ENCODE peak calls at places on chromosome 13, in seven cellular contexts. One of them, this sample, is unnamed.

GRCh38 chr13:90205081-90205480 is 1142.4 kb upstream of the MIR17HG start:
- DNase-seq in tibial nerve: no peak
- DNase-seq in head of caudate nucleus: no peak
- DNase-seq in activated naive CD8-positive, alpha-beta T cell treated with anti-CD3 and anti-CD28 coated beads, Interleukin-2, amount 50 U/mL, for 24 hours: no peak
- DNase-seq in dermis microvascular lymphatic vessel endothelial cell: no peak
- DNase-seq in ascending aorta: no peak
- DNase-seq in right lobe of liver: no peak
- DNase-seq in this sample: no peak

GRCh38 chr13:23739597-23739996 is 149.6 kb downstream of the MIPEP start:
- DNase-seq in tibial nerve: no peak
- DNase-seq in head of caudate nucleus: no peak
- DNase-seq in activated naive CD8-positive, alpha-beta T cell treated with anti-CD3 and anti-CD28 coated beads, Interleukin-2, amount 50 U/mL, for 24 hours: no peak
- DNase-seq in dermis microvascular lymphatic vessel endothelial cell: no peak
- DNase-seq in ascending aorta: no peak
- DNase-seq in right lobe of liver: no peak
- DNase-seq in this sample: no peak

GRCh38 chr13:114067886-114068722 is 64.3 kb downstream of the RASA3 start:
- DNase-seq in tibial nerve: peak
- DNase-seq in head of caudate nucleus: no peak
- DNase-seq in activated naive CD8-positive, alpha-beta T cell treated with anti-CD3 and anti-CD28 coated beads, Interleukin-2, amount 50 U/mL, for 24 hours: peak
- DNase-seq in dermis microvascular lymphatic vessel endothelial cell: no peak
- DNase-seq in ascending aorta: no peak
- DNase-seq in right lobe of liver: peak
- DNase-seq in this sample: peak

GRCh38 chr13:59787679-59788078 is 376.0 kb downstream of the DIAPH3 start:
- DNase-seq in tibial nerve: no peak
- DNase-seq in head of caudate nucleus: no peak
- DNase-seq in activated naive CD8-positive, alpha-beta T cell treated with anti-CD3 and anti-CD28 coated beads, Interleukin-2, amount 50 U/mL, for 24 hours: no peak
- DNase-seq in dermis microvascular lymphatic vessel endothelial cell: no peak
- DNase-seq in ascending aorta: no peak
- DNase-seq in right lobe of liver: no peak
- DNase-seq in this sample: no peak

GRCh38 chr13:32175307-32175706 is 139.9 kb downstream of the ZAR1L start:
- DNase-seq in tibial nerve: no peak
- DNase-seq in head of caudate nucleus: peak
- DNase-seq in activated naive CD8-positive, alpha-beta T cell treated with anti-CD3 and anti-CD28 coated beads, Interleukin-2, amount 50 U/mL, for 24 hours: no peak
- DNase-seq in dermis microvascular lymphatic vessel endothelial cell: no peak
- DNase-seq in ascending aorta: no peak
- DNase-seq in right lobe of liver: no peak
- DNase-seq in this sample: no peak

GRCh38 chr13:77339408-77339807 is 12.5 kb upstream of the MYCBP2 start:
- DNase-seq in tibial nerve: no peak
- DNase-seq in head of caudate nucleus: no peak
- DNase-seq in activated naive CD8-positive, alpha-beta T cell treated with anti-CD3 and anti-CD28 coated beads, Interleukin-2, amount 50 U/mL, for 24 hours: no peak
- DNase-seq in dermis microvascular lymphatic vessel endothelial cell: no peak
- DNase-seq in ascending aorta: no peak
- DNase-seq in right lobe of liver: no peak
- DNase-seq in this sample: no peak

GRCh38 chr13:48506092-48506701 is 26.7 kb downstream of the RCBTB2 start:
- DNase-seq in tibial nerve: no peak
- DNase-seq in head of caudate nucleus: no peak
- DNase-seq in activated naive CD8-positive, alpha-beta T cell treated with anti-CD3 and anti-CD28 coated beads, Interleukin-2, amount 50 U/mL, for 24 hours: no peak
- DNase-seq in dermis microvascular lymphatic vessel endothelial cell: no peak
- DNase-seq in ascending aorta: no peak
- DNase-seq in right lobe of liver: peak
- DNase-seq in this sample: no peak

GRCh38 chr13:113732176-113732960 is 26.7 kb upstream of the TMEM255B start:
- DNase-seq in tibial nerve: no peak
- DNase-seq in head of caudate nucleus: no peak
- DNase-seq in activated naive CD8-positive, alpha-beta T cell treated with anti-CD3 and anti-CD28 coated beads, Interleukin-2, amount 50 U/mL, for 24 hours: no peak
- DNase-seq in dermis microvascular lymphatic vessel endothelial cell: no peak
- DNase-seq in ascending aorta: no peak
- DNase-seq in right lobe of liver: peak
- DNase-seq in this sample: no peak

GRCh38 chr13:35675651-35676050 is 199.2 kb upstream of the MAB21L1 start:
- DNase-seq in tibial nerve: no peak
- DNase-seq in head of caudate nucleus: no peak
- DNase-seq in activated naive CD8-positive, alpha-beta T cell treated with anti-CD3 and anti-CD28 coated beads, Interleukin-2, amount 50 U/mL, for 24 hours: no peak
- DNase-seq in dermis microvascular lymphatic vessel endothelial cell: no peak
- DNase-seq in ascending aorta: no peak
- DNase-seq in right lobe of liver: no peak
- DNase-seq in this sample: no peak

GRCh38 chr13:113862766-113863510 is 938 bp downstream of the GAS6 start:
- DNase-seq in tibial nerve: no peak
- DNase-seq in head of caudate nucleus: peak
- DNase-seq in activated naive CD8-positive, alpha-beta T cell treated with anti-CD3 and anti-CD28 coated beads, Interleukin-2, amount 50 U/mL, for 24 hours: no peak
- DNase-seq in dermis microvascular lymphatic vessel endothelial cell: no peak
- DNase-seq in ascending aorta: no peak
- DNase-seq in right lobe of liver: no peak
- DNase-seq in this sample: peak

GRCh38 chr13:73779881-73780280 is 354.3 kb downstream of the KLF12 start:
- DNase-seq in tibial nerve: no peak
- DNase-seq in head of caudate nucleus: no peak
- DNase-seq in activated naive CD8-positive, alpha-beta T cell treated with anti-CD3 and anti-CD28 coated beads, Interleukin-2, amount 50 U/mL, for 24 hours: no peak
- DNase-seq in dermis microvascular lymphatic vessel endothelial cell: no peak
- DNase-seq in ascending aorta: no peak
- DNase-seq in right lobe of liver: no peak
- DNase-seq in this sample: no peak

GRCh38 chr13:74200081-74200480 is 65.9 kb upstream of the KLF12 start:
- DNase-seq in tibial nerve: no peak
- DNase-seq in head of caudate nucleus: no peak
- DNase-seq in activated naive CD8-positive, alpha-beta T cell treated with anti-CD3 and anti-CD28 coated beads, Interleukin-2, amount 50 U/mL, for 24 hours: no peak
- DNase-seq in dermis microvascular lymphatic vessel endothelial cell: no peak
- DNase-seq in ascending aorta: no peak
- DNase-seq in right lobe of liver: no peak
- DNase-seq in this sample: no peak

GRCh38 chr13:21322304-21322965 is 136.7 kb downstream of the ZDHHC20 start:
- DNase-seq in tibial nerve: no peak
- DNase-seq in head of caudate nucleus: no peak
- DNase-seq in activated naive CD8-positive, alpha-beta T cell treated with anti-CD3 and anti-CD28 coated beads, Interleukin-2, amount 50 U/mL, for 24 hours: no peak
- DNase-seq in dermis microvascular lymphatic vessel endothelial cell: no peak
- DNase-seq in ascending aorta: no peak
- DNase-seq in right lobe of liver: no peak
- DNase-seq in this sample: no peak

GRCh38 chr13:59877933-59878332 is 285.8 kb downstream of the DIAPH3 start:
- DNase-seq in tibial nerve: no peak
- DNase-seq in head of caudate nucleus: no peak
- DNase-seq in activated naive CD8-positive, alpha-beta T cell treated with anti-CD3 and anti-CD28 coated beads, Interleukin-2, amount 50 U/mL, for 24 hours: no peak
- DNase-seq in dermis microvascular lymphatic vessel endothelial cell: no peak
- DNase-seq in ascending aorta: no peak
- DNase-seq in right lobe of liver: no peak
- DNase-seq in this sample: no peak

GRCh38 chr13:25973085-25973484 is 78.7 kb downstream of the SHISA2 start:
- DNase-seq in tibial nerve: no peak
- DNase-seq in head of caudate nucleus: no peak
- DNase-seq in activated naive CD8-positive, alpha-beta T cell treated with anti-CD3 and anti-CD28 coated beads, Interleukin-2, amount 50 U/mL, for 24 hours: no peak
- DNase-seq in dermis microvascular lymphatic vessel endothelial cell: no peak
- DNase-seq in ascending aorta: no peak
- DNase-seq in right lobe of liver: no peak
- DNase-seq in this sample: no peak

GRCh38 chr13:31073859-31074718 is 87.6 kb downstream of the HSPH1 start:
- DNase-seq in tibial nerve: no peak
- DNase-seq in head of caudate nucleus: no peak
- DNase-seq in activated naive CD8-positive, alpha-beta T cell treated with anti-CD3 and anti-CD28 coated beads, Interleukin-2, amount 50 U/mL, for 24 hours: peak
- DNase-seq in dermis microvascular lymphatic vessel endothelial cell: no peak
- DNase-seq in ascending aorta: no peak
- DNase-seq in right lobe of liver: no peak
- DNase-seq in this sample: no peak

GRCh38 chr13:26485786-26486185 is 71.7 kb upstream of the WASF3 start:
- DNase-seq in tibial nerve: no peak
- DNase-seq in head of caudate nucleus: no peak
- DNase-seq in activated naive CD8-positive, alpha-beta T cell treated with anti-CD3 and anti-CD28 coated beads, Interleukin-2, amount 50 U/mL, for 24 hours: no peak
- DNase-seq in dermis microvascular lymphatic vessel endothelial cell: no peak
- DNase-seq in ascending aorta: no peak
- DNase-seq in right lobe of liver: no peak
- DNase-seq in this sample: peak

GRCh38 chr13:105991622-105992254 is 543.7 kb downstream of the EFNB2 start:
- DNase-seq in tibial nerve: peak
- DNase-seq in head of caudate nucleus: no peak
- DNase-seq in activated naive CD8-positive, alpha-beta T cell treated with anti-CD3 and anti-CD28 coated beads, Interleukin-2, amount 50 U/mL, for 24 hours: no peak
- DNase-seq in dermis microvascular lymphatic vessel endothelial cell: no peak
- DNase-seq in ascending aorta: no peak
- DNase-seq in right lobe of liver: no peak
- DNase-seq in this sample: no peak

GRCh38 chr13:98450012-98450411 is 126.9 kb downstream of the STK24 start:
- DNase-seq in tibial nerve: no peak
- DNase-seq in head of caudate nucleus: no peak
- DNase-seq in activated naive CD8-positive, alpha-beta T cell treated with anti-CD3 and anti-CD28 coated beads, Interleukin-2, amount 50 U/mL, for 24 hours: no peak
- DNase-seq in dermis microvascular lymphatic vessel endothelial cell: no peak
- DNase-seq in ascending aorta: no peak
- DNase-seq in right lobe of liver: no peak
- DNase-seq in this sample: no peak

GRCh38 chr13:98509271-98510155 is 67.4 kb downstream of the STK24 start:
- DNase-seq in tibial nerve: no peak
- DNase-seq in head of caudate nucleus: no peak
- DNase-seq in activated naive CD8-positive, alpha-beta T cell treated with anti-CD3 and anti-CD28 coated beads, Interleukin-2, amount 50 U/mL, for 24 hours: peak
- DNase-seq in dermis microvascular lymphatic vessel endothelial cell: peak
- DNase-seq in ascending aorta: peak
- DNase-seq in right lobe of liver: no peak
- DNase-seq in this sample: peak

GRCh38 chr13:42354246-42355117 is 82.5 kb downstream of the AKAP11 start:
- DNase-seq in tibial nerve: no peak
- DNase-seq in head of caudate nucleus: no peak
- DNase-seq in activated naive CD8-positive, alpha-beta T cell treated with anti-CD3 and anti-CD28 coated beads, Interleukin-2, amount 50 U/mL, for 24 hours: peak
- DNase-seq in dermis microvascular lymphatic vessel endothelial cell: no peak
- DNase-seq in ascending aorta: no peak
- DNase-seq in right lobe of liver: no peak
- DNase-seq in this sample: no peak

This sample was measured in suprapubic skin.